ENCODE peak calls at places on chromosomes 2 and 18, in ten cellular contexts. G is GM23338, R is chondrocyte, K is neural progenitor cell, X is IMR-90, M is fibroblast of mammary gland, L is epithelial cell of esophagus, F is right lobe of liver, I is neural crest cell, Y is AG10803. T is an unnamed sample.

GRCh38 chr18:45107425-45107824 is 426.7 kb downstream of the SETBP1 start:
- DNase-seq in I (no peak), K (no peak), F (no peak), R (no peak), L (peak; percentile 59), G (no peak), X (peak; percentile 6), M (peak; percentile 89), Y (peak; percentile 93), T (no peak)

GRCh38 chr2:506866-507265 is 170.3 kb downstream of the TMEM18 start:
- DNase-seq in Y (no peak), K (no peak), F (no peak), G (no peak), M (no peak), L (no peak), X (no peak), I (no peak), R (no peak), T (no peak)

GRCh38 chr2:145283131-145283530 is 763.2 kb upstream of the ZEB2 start:
- DNase-seq in I (no peak), G (no peak), K (no peak), Y (no peak), M (no peak), L (no peak), R (no peak), F (no peak), X (no peak), T (no peak)

GRCh38 chr2:105410554-105410953 is 11.7 kb upstream of the FHL2 start:
- DNase-seq in Y (peak; percentile 44), R (no peak), K (no peak), I (no peak), M (peak; percentile 38), G (no peak), X (peak; percentile 62), L (peak; percentile 87), F (no peak), T (no peak)

GRCh38 chr2:136052374-136053362 is 65.3 kb downstream of the CXCR4 start:
- DNase-seq in L (no peak), M (no peak), R (no peak), G (no peak), X (no peak), I (no peak), F (no peak), Y (no peak), K (no peak), T (no peak)

GRCh38 chr2:40758778-40759177 is 306.9 kb upstream of the SLC8A1 start:
- DNase-seq in F (no peak), K (no peak), R (no peak), X (peak; percentile 1), Y (peak; percentile 46), L (no peak), M (no peak), I (no peak), G (no peak), T (no peak)

GRCh38 chr18:45379903-45380302 is 235.4 kb upstream of the SLC14A2 start:
- DNase-seq in K (no peak), M (peak; percentile 29), I (no peak), G (no peak), R (no peak), Y (no peak), X (no peak), F (no peak), L (peak; percentile 41), T (no peak)

GRCh38 chr2:226865273-226865672 is 29.4 kb downstream of the RHBDD1 start:
- DNase-seq in I (no peak), X (no peak), M (peak; percentile 8), R (no peak), Y (no peak), G (no peak), F (no peak), L (peak; percentile 68), K (no peak), T (no peak)

GRCh38 chr18:9400197-9400596 is 65.6 kb downstream of the TWSG1 start:
- DNase-seq in M (no peak), Y (no peak), R (no peak), G (no peak), L (peak; percentile 44), X (no peak), F (no peak), I (no peak), K (no peak), T (no peak)

GRCh38 chr18:74271656-74272055 is 20.1 kb downstream of the CYB5A start:
- DNase-seq in X (peak; percentile 17), K (no peak), R (no peak), F (no peak), G (no peak), Y (peak; percentile 35), M (peak; percentile 85), L (peak; percentile 86), I (no peak), T (no peak)

GRCh38 chr2:62016957-62017356 is 111.5 kb downstream of the COMMD1 start:
- DNase-seq in X (no peak), M (no peak), K (no peak), I (no peak), Y (no peak), R (no peak), L (no peak), F (no peak), G (no peak), T (no peak)

GRCh38 chr2:62010632-62011276 is 105.3 kb downstream of the COMMD1 start:
- DNase-seq in Y (no peak), X (no peak), K (no peak), I (no peak), F (no peak), L (no peak), R (no peak), G (no peak), M (no peak), T (no peak)

DNA sequence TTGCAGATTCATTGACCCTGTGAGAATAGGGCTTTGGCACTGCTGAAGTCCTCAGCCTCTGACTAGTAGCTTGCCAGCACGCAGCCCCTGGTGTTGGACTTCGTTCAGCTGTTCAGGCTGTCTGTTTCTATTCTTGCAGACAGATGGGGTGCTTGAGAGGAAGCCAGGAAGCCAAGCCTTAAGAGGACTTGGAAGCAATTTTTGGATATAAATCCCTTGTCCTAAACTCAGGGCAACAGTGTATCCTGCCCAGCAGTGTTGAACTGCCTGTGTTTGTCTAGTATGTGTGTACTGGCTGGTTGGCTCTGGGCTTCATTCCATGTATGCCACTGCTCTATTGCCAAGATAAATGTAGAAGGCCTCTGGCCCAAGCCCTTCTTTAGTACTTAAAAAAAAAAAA is 108.6 kb downstream of the COMMD1 start:
- DNase-seq in F (peak; percentile 35), L (peak; percentile 1), K (peak; percentile 34), I (no peak), R (no peak), G (peak; percentile 22), X (peak; percentile 70), Y (peak; percentile 88), M (peak; percentile 74), T (no peak)
- TF ChIP-seq CTCF in F (peak; percentile 22), L (peak; percentile 7), K (no peak), I (no peak), R (peak; percentile 73), G (peak; percentile 6), X (peak; percentile 15), Y (peak; percentile 9), M (peak; percentile 32), T (no peak)

GRCh38 chr2:190065839-190066238 is 3.3 kb upstream of the MSTN start:
- DNase-seq in M (no peak), I (no peak), L (no peak), F (no peak), X (peak; percentile 4), G (no peak), R (no peak), K (no peak), Y (no peak), T (no peak)

GRCh38 chr2:190068764-190069163 is 6.2 kb upstream of the MSTN start:
- DNase-seq in Y (no peak), R (no peak), I (no peak), K (no peak), G (no peak), F (no peak), M (no peak), L (no peak), X (no peak), T (no peak)

GRCh38 chr2:190075623-190076022 is 13.1 kb upstream of the MSTN start:
- DNase-seq in R (no peak), Y (no peak), M (no peak), I (no peak), K (no peak), L (no peak), F (no peak), X (no peak), G (no peak), T (no peak)

DNA sequence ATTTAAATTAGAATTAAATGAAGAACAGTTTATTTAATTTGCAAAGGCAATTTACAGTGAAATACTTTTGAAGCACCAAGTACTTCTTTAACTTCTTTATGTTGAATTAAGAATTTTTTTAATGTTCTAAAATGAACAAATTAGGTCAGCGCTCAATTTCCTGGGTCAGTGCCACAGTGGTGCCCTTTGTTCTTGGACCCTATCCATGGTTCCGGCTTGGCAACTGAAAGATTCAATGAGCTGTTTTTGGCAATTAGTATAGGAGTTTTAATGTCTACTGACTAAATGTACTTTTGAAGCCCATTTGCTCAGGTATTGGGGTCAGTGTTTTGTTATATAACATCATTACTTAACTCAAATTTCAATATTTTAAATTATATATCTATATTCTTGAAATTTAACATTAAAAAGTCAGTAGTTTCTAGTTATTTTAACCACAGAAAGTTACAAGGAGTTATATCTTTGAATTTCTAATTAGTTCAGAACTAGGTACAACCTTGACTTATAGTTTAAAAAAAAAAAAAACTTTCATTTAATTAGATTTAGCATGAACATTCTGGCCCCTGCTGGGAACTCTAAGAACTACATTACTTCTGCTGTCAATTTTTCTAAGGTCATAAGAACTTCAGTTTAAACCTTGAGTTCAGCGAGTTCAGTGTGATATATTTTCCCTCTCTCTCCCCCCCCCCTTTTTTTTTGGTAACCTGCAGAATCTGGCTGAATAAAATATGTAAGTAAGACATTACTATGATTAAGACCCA is 7.6 kb upstream of the MSTN start:
- DNase-seq in X (peak; percentile 75), R (no peak), F (peak; percentile 30), K (peak; percentile 63), G (peak; percentile 68), M (peak; percentile 78), I (peak; percentile 23), Y (peak; percentile 74), L (peak; percentile 75), T (peak; percentile 26)
- TF ChIP-seq CTCF in X (peak; percentile 81), R (peak; percentile 96), F (peak; percentile 37), K (peak; percentile 64), G (peak; percentile 49), M (peak; percentile 69), I (peak; percentile 84), Y (peak; percentile 82), L (peak; percentile 58), T (peak; percentile 72)

GRCh38 chr18:35917043-35917442 is 55.4 kb upstream of the RMP24 start:
- DNase-seq in X (no peak), Y (no peak), G (peak; percentile 33), F (no peak), L (peak; percentile 43), M (no peak), K (no peak), R (no peak), I (no peak), T (no peak)
- TF ChIP-seq CTCF in X (no peak), Y (no peak), G (peak; percentile 69), F (no peak), L (peak; percentile 75), M (no peak), K (peak; percentile 13), R (no peak), I (no peak), T (no peak)

GRCh38 chr2:109670556-109671411 is 56.6 kb downstream of the SOWAHC start:
- DNase-seq in X (no peak), L (no peak), K (no peak), R (no peak), Y (no peak), I (no peak), F (no peak), M (no peak), G (no peak), T (no peak)
- TF ChIP-seq CTCF in X (no peak), L (no peak), K (no peak), R (no peak), Y (no peak), I (no peak), F (no peak), M (no peak), G (peak; percentile 22), T (no peak)

T was measured in nephron progenitor cell.